ENCODE peak calls at places on chromosomes 5 and 9, in eight cellular contexts. S, W, X, C, T, G, U and I are unnamed samples.

GRCh38 chr9:18447131-18447530 is 26.8 kb upstream of the ADAMTSL1 start:
- DNase-seq in C (no peak), S (no peak), U (no peak), W (no peak), X (no peak), T (no peak), G (no peak), I (no peak)

GRCh38 chr5:122942164-122942914 is 94.2 kb downstream of the PPIC start:
- DNase-seq in W (peak), U (no peak), S (no peak), X (peak), G (no peak), C (no peak), T (no peak), I (no peak)

GRCh38 chr5:116771466-116772151 is 197.0 kb upstream of the SEMA6A start:
- DNase-seq in C (no peak), U (no peak), W (no peak), T (no peak), X (no peak), S (no peak), G (no peak), I (no peak)

GRCh38 chr9:124593080-124594058 is 86.2 kb upstream of the NR5A1 start:
- DNase-seq in U (no peak), C (no peak), T (no peak), X (peak), G (no peak), W (no peak), S (no peak), I (no peak)

GRCh38 chr5:763397-763796 is 21.1 kb downstream of the ZDHHC11B start:
- DNase-seq in G (no peak), C (peak), U (no peak), S (no peak), X (no peak), W (no peak), T (no peak), I (no peak)

GRCh38 chr9:131270171-131271015 is 5.9 kb downstream of the FAM78A start:
- DNase-seq in G (peak), T (peak), U (peak), X (no peak), C (peak), S (peak), W (no peak), I (peak)

GRCh38 chr5:139226131-139226530 is 28.0 kb upstream of the SIL1 start:
- DNase-seq in X (no peak), S (no peak), W (no peak), T (no peak), C (no peak), G (no peak), U (no peak), I (no peak)

GRCh38 chr5:112254303-112254702 is 164.8 kb downstream of the EPB41L4A start:
- DNase-seq in W (no peak), T (no peak), X (no peak), G (no peak), S (no peak), C (no peak), U (no peak), I (no peak)

GRCh38 chr5:80141147-80141671 is 106.1 kb downstream of the THBS4 start:
- DNase-seq in C (peak), G (peak), X (peak), S (peak), T (no peak), U (no peak), W (peak), I (no peak)

GRCh38 chr9:32899181-32899580 is 102.2 kb downstream of the APTX start:
- DNase-seq in X (no peak), U (no peak), G (no peak), C (no peak), W (no peak), S (no peak), T (no peak), I (no peak)

GRCh38 chr5:10831416-10831815 is 70.4 kb upstream of the DAP start:
- DNase-seq in S (no peak), C (no peak), G (no peak), U (no peak), W (peak), T (no peak), X (peak), I (no peak)

GRCh38 chr5:96150007-96150406 is 188.4 kb upstream of the ELL2 start:
- DNase-seq in G (no peak), C (no peak), T (no peak), X (no peak), W (no peak), U (no peak), S (no peak), I (no peak)

GRCh38 chr9:77899679-77900354 is 131.8 kb downstream of the GNAQ start:
- DNase-seq in W (peak), U (no peak), G (no peak), T (no peak), C (no peak), S (no peak), X (peak), I (no peak)

GRCh38 chr9:130321082-130321481 is 55.5 kb downstream of the HMCN2 start:
- DNase-seq in G (no peak), U (no peak), X (no peak), C (no peak), W (no peak), S (no peak), T (no peak), I (no peak)

GRCh38 chr5:40660751-40661150 is 19.0 kb upstream of the PTGER4 start:
- DNase-seq in C (no peak), T (no peak), W (no peak), U (no peak), S (no peak), G (no peak), X (no peak), I (no peak)

GRCh38 chr9:77017505-77017894 is 2.0 kb upstream of the FOXB2 start:
- DNase-seq in U (no peak), S (no peak), W (no peak), T (no peak), C (no peak), G (no peak), X (no peak), I (no peak)

GRCh38 chr9:7739595-7739994 is 60.0 kb downstream of the DMAC1 start:
- DNase-seq in T (no peak), U (no peak), G (no peak), S (no peak), C (no peak), W (no peak), X (no peak), I (no peak)

GRCh38 chr5:115770466-115770865 is 46.0 kb downstream of the CDO1 start:
- DNase-seq in U (no peak), W (no peak), C (no peak), T (peak), G (no peak), X (no peak), S (no peak), I (peak)

GRCh38 chr9:127144670-127145458 is 22.4 kb upstream of the ANGPTL2 start:
- DNase-seq in S (no peak), U (no peak), X (no peak), T (no peak), C (peak), W (no peak), G (no peak), I (no peak)

GRCh38 chr5:151214614-151215545 is 9.0 kb downstream of the CCDC69 start:
- DNase-seq in S (no peak), W (no peak), G (peak), T (peak), C (no peak), U (no peak), X (no peak), I (peak)

GRCh38 chr5:66616495-66617222 is 20.5 kb downstream of the MAST4 start:
- DNase-seq in W (no peak), G (no peak), T (peak), X (no peak), S (no peak), U (no peak), C (no peak), I (no peak)

GRCh38 chr5:39650234-39650816 is 225.5 kb upstream of the DAB2 start:
- DNase-seq in T (no peak), G (no peak), X (peak), W (peak), S (no peak), C (no peak), U (no peak), I (no peak)

GRCh38 chr5:82674718-82675117 is 396.6 kb upstream of the RPS23 start:
- DNase-seq in S (no peak), T (no peak), C (no peak), X (no peak), U (no peak), W (no peak), G (no peak), I (no peak)

GRCh38 chr9:121613009-121613766 is 38.2 kb upstream of the DAB2IP start:
- DNase-seq in S (no peak), U (no peak), T (no peak), C (no peak), G (no peak), W (no peak), X (peak), I (peak)

GRCh38 chr5:140189977-140190867 is 15.2 kb downstream of the CYSTM1 start:
- DNase-seq in C (no peak), X (peak), U (no peak), G (no peak), T (no peak), W (peak), S (no peak), I (no peak)

GRCh38 chr9:35257986-35258664 is 96.3 kb downstream of the UNC13B start:
- DNase-seq in W (no peak), S (no peak), C (no peak), U (no peak), T (no peak), G (no peak), X (no peak), I (no peak)

GRCh38 chr5:155089649-155090048 is 76.1 kb downstream of the KIF4B start:
- DNase-seq in W (no peak), X (peak), U (no peak), G (no peak), S (no peak), T (no peak), C (no peak), I (no peak)

GRCh38 chr5:139180850-139181785 is 17.1 kb downstream of the SIL1 start:
- DNase-seq in S (no peak), U (no peak), T (no peak), C (no peak), G (no peak), W (no peak), X (no peak), I (no peak)

DNA sequence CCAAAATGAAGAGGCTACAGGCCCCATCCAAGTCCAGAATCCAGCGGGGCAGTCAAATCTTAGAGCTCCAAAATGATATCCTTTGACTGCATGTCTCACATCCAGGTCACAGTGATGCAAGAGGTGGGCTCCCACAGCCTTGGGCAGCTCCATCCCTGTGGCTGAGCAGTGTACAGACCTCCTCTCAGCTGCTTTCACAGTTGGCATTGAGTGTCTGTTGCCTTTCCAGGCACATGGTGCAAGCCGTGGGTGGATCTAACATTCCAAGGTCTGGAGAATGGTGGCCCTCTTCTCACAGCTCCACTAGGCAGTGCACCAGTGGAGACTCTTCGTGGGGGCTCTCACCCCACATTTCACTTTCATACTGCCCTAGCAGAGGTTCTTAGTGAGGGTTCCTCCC is 120.7 kb downstream of the GIN1 start:
- DNase-seq in S (no peak), T (no peak), C (no peak), X (no peak), W (no peak), G (no peak), U (no peak), I (no peak)
- H3K4me3 ChIP-seq in S (no peak), T (no peak), C (no peak), X (no peak), W (no peak), G (no peak), U (no peak), I (no peak)

DNA sequence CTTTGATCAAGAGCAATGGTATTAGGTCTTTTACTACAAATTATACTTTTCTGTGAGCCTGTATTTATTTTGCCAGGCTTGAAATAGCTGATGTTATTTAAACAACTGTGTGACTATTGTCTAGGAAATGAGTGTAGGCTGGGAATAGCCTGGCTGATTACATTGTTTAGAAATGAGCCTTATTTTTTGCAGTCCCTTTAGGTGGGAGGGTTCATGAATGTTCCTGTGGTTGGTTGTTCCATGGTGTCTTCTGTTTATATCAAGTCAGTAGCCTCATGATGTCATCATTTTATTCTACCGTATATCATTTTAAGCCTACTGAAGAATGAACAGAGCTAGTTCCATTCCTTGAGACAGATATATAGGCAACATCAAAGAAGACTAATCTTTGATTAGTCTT is 53.0 kb downstream of the MAP1B start:
- DNase-seq in U (no peak), W (peak), T (no peak), G (no peak), S (no peak), X (peak), C (no peak), I (no peak)
- H3K4me3 ChIP-seq in U (no peak), W (no peak), T (no peak), G (no peak), S (no peak), X (peak), C (no peak), I (no peak)

GRCh38 chr9:137588891-137589290 is 1.4 kb downstream of the ZMYND19 start:
- DNase-seq in G (no peak), T (no peak), S (no peak), W (no peak), U (no peak), X (no peak), C (no peak), I (no peak)
- H3K4me3 ChIP-seq in G (no peak), T (peak), S (no peak), W (peak), U (peak), X (peak), C (peak), I (peak)

DNA sequence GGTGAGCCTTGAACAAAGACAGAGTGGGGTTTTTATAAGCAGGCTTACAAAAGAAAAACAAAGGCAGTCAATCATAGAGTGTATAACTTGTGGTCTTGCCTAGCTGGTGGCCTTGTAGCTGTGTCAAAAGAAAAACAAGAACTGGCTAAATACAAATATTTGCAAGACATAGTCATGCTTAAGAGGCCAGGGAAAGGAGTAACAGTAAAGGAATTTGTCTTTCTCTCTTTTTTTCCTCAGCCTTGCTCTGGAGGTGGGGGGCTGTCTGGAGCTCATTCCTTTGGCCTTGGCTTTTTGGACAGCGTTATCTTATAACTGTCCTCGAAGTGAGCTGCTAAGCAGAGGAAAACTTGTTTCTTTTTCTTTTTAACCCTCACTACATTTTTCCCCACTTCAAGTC is 14.1 kb downstream of the CEL start:
- DNase-seq in W (peak), T (no peak), X (peak), S (no peak), C (no peak), G (no peak), U (no peak), I (no peak)
- H3K4me3 ChIP-seq in W (no peak), T (no peak), X (peak), S (no peak), C (no peak), G (no peak), U (no peak), I (no peak)

DNA sequence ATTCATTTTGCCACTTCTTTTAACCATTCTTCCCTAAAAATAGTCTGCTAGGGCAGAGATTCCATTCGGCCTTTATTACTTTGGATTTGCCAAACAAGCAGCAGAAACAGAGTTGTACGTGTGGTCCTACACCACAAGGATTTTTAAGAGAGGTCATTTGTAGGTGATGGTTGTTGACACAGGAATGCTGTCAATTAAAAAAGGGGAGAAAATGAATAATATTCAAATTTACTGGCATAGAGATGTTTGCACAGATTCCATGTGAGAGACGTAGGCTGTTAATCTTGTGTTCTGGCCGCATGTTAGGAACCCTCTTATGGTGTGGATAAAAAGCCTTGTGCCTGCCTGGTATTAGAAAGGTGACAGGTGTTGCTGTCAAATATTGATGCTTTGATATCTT is 34.9 kb downstream of the TRIO start:
- DNase-seq in T (no peak), X (no peak), S (no peak), G (no peak), U (no peak), W (no peak), C (no peak), I (no peak)
- H3K4me3 ChIP-seq in T (no peak), X (no peak), S (no peak), G (no peak), U (no peak), W (no peak), C (no peak), I (no peak)

GRCh38 chr5:180784497-180785097 is 18.0 kb downstream of the MGAT1 start:
- DNase-seq in X (peak), W (peak), T (peak), C (peak), G (peak), U (peak), S (peak), I (peak)
- H3K4me3 ChIP-seq in X (peak), W (no peak), T (no peak), C (no peak), G (no peak), U (no peak), S (no peak), I (no peak)